ENCODE peak calls at places on chromosomes 13 and 19, in five cellular contexts. One of them, this sample, is unnamed.

GRCh38 chr13:39777527-39778061 is 122.1 kb downstream of the COG6 start:
- DNase-seq in GM04503: peak
- DNase-seq in activated CD8-positive, alpha-beta T cell treated with anti-CD3 and anti-CD28 coated beads for 36 hours: peak
- DNase-seq in dermis microvascular lymphatic vessel endothelial cell: peak
- DNase-seq in stimulated activated CD8-positive, alpha-beta memory T cell treated with anti-CD3 and anti-CD28 coated beads, Interleukin-12 subunit alpha, Interleukin-12 subunit beta, amount 100 ng/mL, for 4 hours: no peak
- DNase-seq in this sample: no peak

GRCh38 chr19:10861118-10861651 is 10.2 kb upstream of the CARM1 start:
- DNase-seq in GM04503: no peak
- DNase-seq in activated CD8-positive, alpha-beta T cell treated with anti-CD3 and anti-CD28 coated beads for 36 hours: peak
- DNase-seq in dermis microvascular lymphatic vessel endothelial cell: peak
- DNase-seq in stimulated activated CD8-positive, alpha-beta memory T cell treated with anti-CD3 and anti-CD28 coated beads, Interleukin-12 subunit alpha, Interleukin-12 subunit beta, amount 100 ng/mL, for 4 hours: no peak
- DNase-seq in this sample: no peak

GRCh38 chr13:109093988-109094387 is 464.6 kb downstream of the MYO16 start:
- DNase-seq in GM04503: no peak
- DNase-seq in activated CD8-positive, alpha-beta T cell treated with anti-CD3 and anti-CD28 coated beads for 36 hours: no peak
- DNase-seq in dermis microvascular lymphatic vessel endothelial cell: no peak
- DNase-seq in stimulated activated CD8-positive, alpha-beta memory T cell treated with anti-CD3 and anti-CD28 coated beads, Interleukin-12 subunit alpha, Interleukin-12 subunit beta, amount 100 ng/mL, for 4 hours: no peak
- DNase-seq in this sample: no peak

GRCh38 chr13:113123226-113124150 is 889 bp downstream of the F10 start:
- DNase-seq in GM04503: no peak
- DNase-seq in activated CD8-positive, alpha-beta T cell treated with anti-CD3 and anti-CD28 coated beads for 36 hours: no peak
- DNase-seq in dermis microvascular lymphatic vessel endothelial cell: no peak
- DNase-seq in stimulated activated CD8-positive, alpha-beta memory T cell treated with anti-CD3 and anti-CD28 coated beads, Interleukin-12 subunit alpha, Interleukin-12 subunit beta, amount 100 ng/mL, for 4 hours: no peak
- DNase-seq in this sample: no peak

GRCh38 chr13:93794197-93794885 is 567.7 kb downstream of the GPC6 start:
- DNase-seq in GM04503: no peak
- DNase-seq in activated CD8-positive, alpha-beta T cell treated with anti-CD3 and anti-CD28 coated beads for 36 hours: peak
- DNase-seq in dermis microvascular lymphatic vessel endothelial cell: no peak
- DNase-seq in stimulated activated CD8-positive, alpha-beta memory T cell treated with anti-CD3 and anti-CD28 coated beads, Interleukin-12 subunit alpha, Interleukin-12 subunit beta, amount 100 ng/mL, for 4 hours: no peak
- DNase-seq in this sample: no peak

GRCh38 chr19:38907227-38907626 is 4.8 kb downstream of the CCER2 start:
- DNase-seq in GM04503: no peak
- DNase-seq in activated CD8-positive, alpha-beta T cell treated with anti-CD3 and anti-CD28 coated beads for 36 hours: no peak
- DNase-seq in dermis microvascular lymphatic vessel endothelial cell: no peak
- DNase-seq in stimulated activated CD8-positive, alpha-beta memory T cell treated with anti-CD3 and anti-CD28 coated beads, Interleukin-12 subunit alpha, Interleukin-12 subunit beta, amount 100 ng/mL, for 4 hours: no peak
- DNase-seq in this sample: no peak

GRCh38 chr13:98285852-98286594 is 109.0 kb upstream of the RNF113B start:
- DNase-seq in GM04503: no peak
- DNase-seq in activated CD8-positive, alpha-beta T cell treated with anti-CD3 and anti-CD28 coated beads for 36 hours: no peak
- DNase-seq in dermis microvascular lymphatic vessel endothelial cell: no peak
- DNase-seq in stimulated activated CD8-positive, alpha-beta memory T cell treated with anti-CD3 and anti-CD28 coated beads, Interleukin-12 subunit alpha, Interleukin-12 subunit beta, amount 100 ng/mL, for 4 hours: no peak
- DNase-seq in this sample: no peak

GRCh38 chr13:40453666-40454030 is 212.8 kb downstream of the FOXO1 start:
- DNase-seq in GM04503: no peak
- DNase-seq in activated CD8-positive, alpha-beta T cell treated with anti-CD3 and anti-CD28 coated beads for 36 hours: no peak
- DNase-seq in dermis microvascular lymphatic vessel endothelial cell: no peak
- DNase-seq in stimulated activated CD8-positive, alpha-beta memory T cell treated with anti-CD3 and anti-CD28 coated beads, Interleukin-12 subunit alpha, Interleukin-12 subunit beta, amount 100 ng/mL, for 4 hours: no peak
- DNase-seq in this sample: no peak

This sample was measured in activated gamma-delta T cell.